ENCODE peak calls at places on chromosome 21, in four cellular contexts. W is WTC11, D is HEK293T, B is K562. O is an unnamed sample.

GRCh38 chr21:14917762-14918161 is 147.0 kb downstream of the NRIP1 start:
- DNase-seq in W (no peak), D (no peak), B (no peak), O (no peak)

GRCh38 chr21:25903599-25903998 is 168.8 kb downstream of the GABPA start:
- DNase-seq in W (no peak), D (no peak), B (no peak), O (no peak)

GRCh38 chr21:29885491-29885890 is 54.3 kb downstream of the GRIK1 start:
- DNase-seq in W (no peak), D (no peak), B (no peak), O (no peak)

GRCh38 chr21:35517848-35518247 is 468.7 kb upstream of the RUNX1 start:
- DNase-seq in W (no peak), D (no peak), B (peak), O (no peak)

GRCh38 chr21:21612446-21612845 is 614.2 kb downstream of the NCAM2 start:
- DNase-seq in W (no peak), D (no peak), B (no peak), O (no peak)

GRCh38 chr21:38965241-38965640 is 159.5 kb downstream of the ETS2 start:
- DNase-seq in W (no peak), D (no peak), B (no peak), O (peak)

GRCh38 chr21:36073181-36073580 is 3.4 kb downstream of the CBR1 start:
- DNase-seq in W (no peak), D (no peak), B (no peak), O (peak)

GRCh38 chr21:32131960-32132359 is 146.9 kb downstream of the MIS18A start:
- DNase-seq in W (no peak), D (no peak), B (peak), O (peak)

GRCh38 chr21:38352536-38353219 is 95.9 kb downstream of the KCNJ15 start:
- DNase-seq in W (peak), D (peak), B (peak), O (peak)

GRCh38 chr21:27741736-27742135 is 774.8 kb upstream of the ADAMTS5 start:
- DNase-seq in W (no peak), D (no peak), B (no peak), O (no peak)

GRCh38 chr21:14120091-14120734 is 90.5 kb downstream of the LIPI start:
- DNase-seq in W (peak), D (peak), B (peak), O (peak)

GRCh38 chr21:33816148-33816547 is 99.5 kb downstream of the ATP5PO start:
- DNase-seq in W (no peak), D (no peak), B (no peak), O (no peak)

GRCh38 chr21:29335720-29336119 is 37.0 kb downstream of the BACH1 start:
- DNase-seq in W (no peak), D (no peak), B (no peak), O (no peak)

GRCh38 chr21:34846601-34847112 is 177.9 kb downstream of the CLIC6 start:
- DNase-seq in W (no peak), D (peak), B (no peak), O (no peak)

GRCh38 chr21:15552914-15553491 is 176.8 kb upstream of the USP25 start:
- DNase-seq in W (no peak), D (no peak), B (no peak), O (peak)

GRCh38 chr21:15788847-15789548 is 59.2 kb downstream of the USP25 start:
- DNase-seq in W (no peak), D (no peak), B (no peak), O (no peak)

GRCh38 chr21:32008714-32009113 is 135.9 kb downstream of the HUNK start:
- DNase-seq in W (no peak), D (no peak), B (no peak), O (no peak)

GRCh38 chr21:32241434-32241785 is 37.4 kb downstream of the MIS18A start:
- DNase-seq in W (no peak), D (no peak), B (no peak), O (no peak)

GRCh38 chr21:28339403-28339802 is 653.3 kb downstream of the LTN1 start:
- DNase-seq in W (no peak), D (no peak), B (no peak), O (no peak)

GRCh38 chr21:14750041-14750440 is 203.9 kb upstream of the SAMSN1 start:
- DNase-seq in W (no peak), D (no peak), B (no peak), O (no peak)

GRCh38 chr21:31644648-31645047 is 14.8 kb upstream of the SOD1 start:
- DNase-seq in W (no peak), D (no peak), B (no peak), O (no peak)

GRCh38 chr21:31915566-31915965 is 42.7 kb downstream of the HUNK start:
- DNase-seq in W (no peak), D (no peak), B (no peak), O (peak)

GRCh38 chr21:44579833-44580144 is 615 bp downstream of the KRTAP10-5 start:
- DNase-seq in W (no peak), D (no peak), B (no peak), O (no peak)

GRCh38 chr21:44578371-44579055 is 1.9 kb downstream of the KRTAP10-5 start:
- DNase-seq in W (no peak), D (no peak), B (no peak), O (no peak)

GRCh38 chr21:44581158-44581557 is 754 bp upstream of the KRTAP10-5 start:
- DNase-seq in W (no peak), D (no peak), B (no peak), O (no peak)

GRCh38 chr21:44582055-44582454 is 1.7 kb upstream of the KRTAP10-5 start:
- DNase-seq in W (no peak), D (no peak), B (peak), O (no peak)

GRCh38 chr21:44579056-44579832 is 1.2 kb downstream of the KRTAP10-5 start:
- DNase-seq in W (no peak), D (no peak), B (no peak), O (no peak)
- TF ChIP-seq ELF4 in W (no peak), D (no peak), B (no peak), O (no peak)

DNA sequence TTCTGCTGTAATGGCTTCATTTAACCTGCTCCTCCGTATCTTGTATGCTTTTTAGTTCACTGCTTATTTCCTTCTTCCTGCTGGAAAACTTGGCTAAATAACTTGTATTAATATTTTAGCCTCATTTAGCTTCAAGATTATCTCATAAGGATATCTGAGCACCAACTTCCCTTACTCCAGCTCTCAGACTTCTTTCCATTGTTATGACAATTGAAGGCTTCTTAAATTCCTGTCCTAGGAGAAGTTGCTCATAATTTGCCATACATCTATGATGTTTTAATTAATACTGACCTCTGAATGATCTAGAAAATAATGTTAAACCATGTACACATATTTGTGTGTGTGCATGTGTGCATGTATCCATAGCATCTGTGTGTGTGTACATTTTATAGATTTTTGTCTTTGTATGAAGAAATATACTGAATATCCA is 1524.4 kb upstream of the TPTE start:
- DNase-seq in W (no peak), D (no peak), B (peak), O (peak)
- TF ChIP-seq ELF4 in W (no peak), D (no peak), B (no peak), O (no peak)

GRCh38 chr21:41836166-41837015 is 42.8 kb downstream of the PRDM15 start:
- DNase-seq in W (no peak), D (no peak), B (no peak), O (no peak)

GRCh38 chr21:41834252-41834925 is 44.8 kb downstream of the PRDM15 start:
- DNase-seq in W (no peak), D (no peak), B (no peak), O (no peak)

GRCh38 chr21:41837756-41838297 is 41.3 kb downstream of the PRDM15 start:
- DNase-seq in W (no peak), D (no peak), B (no peak), O (no peak)

GRCh38 chr21:41834926-41835663 is 44.0 kb downstream of the PRDM15 start:
- DNase-seq in W (no peak), D (no peak), B (no peak), O (no peak)

GRCh38 chr21:41835711-41836154 is 43.4 kb downstream of the PRDM15 start:
- DNase-seq in W (no peak), D (no peak), B (peak), O (no peak)
- TF ChIP-seq ELF4 in W (no peak), D (no peak), B (no peak), O (no peak)

DNA sequence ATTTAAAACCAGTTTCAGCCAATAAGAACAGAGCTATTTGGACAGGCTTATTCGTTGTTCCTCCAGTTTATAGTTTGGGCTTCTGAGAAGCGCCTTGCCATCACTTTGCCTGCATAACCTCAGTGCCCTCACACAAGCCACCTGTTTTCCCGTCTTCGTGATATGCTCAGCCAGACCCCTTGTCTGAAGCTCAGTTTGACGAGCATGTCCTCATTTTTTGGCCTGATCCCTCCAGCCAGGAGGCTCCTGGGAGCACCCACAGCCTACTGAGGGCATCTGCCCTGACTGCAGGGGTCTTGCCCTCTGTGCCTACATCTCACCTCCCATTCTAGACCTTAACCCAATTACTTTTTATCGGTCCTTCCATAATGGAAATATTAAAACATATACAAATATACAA is 95.3 kb downstream of the ADARB1 start:
- DNase-seq in W (no peak), D (no peak), B (no peak), O (no peak)
- TF ChIP-seq ELF4 in W (no peak), D (no peak), B (no peak), O (no peak)